ENCODE peak calls at places on chromosomes 11 and 22, in ten cellular contexts. Y, U, L, A, I, T, S, B, F and C are unnamed samples.

GRCh38 chr22:28243539-28243938 is 324.5 kb upstream of the PITPNB start:
- DNase-seq in S (no peak), Y (peak), I (no peak), B (no peak), A (no peak), U (no peak), F (no peak), T (peak), L (no peak), C (no peak)

GRCh38 chr22:45703758-45704157 is 32.1 kb downstream of the ATXN10 start:
- DNase-seq in L (no peak), B (no peak), U (no peak), Y (peak), A (no peak), T (no peak), I (no peak), S (no peak), F (no peak), C (no peak)

GRCh38 chr22:45892681-45893461 is 84.1 kb downstream of the WNT7B start:
- DNase-seq in F (no peak), L (no peak), S (peak), Y (no peak), I (no peak), B (no peak), U (no peak), A (no peak), T (no peak), C (no peak)

GRCh38 chr11:115324569-115325432 is 179.4 kb downstream of the CADM1 start:
- DNase-seq in T (peak), S (no peak), A (peak), U (peak), I (peak), L (peak), F (peak), B (peak), Y (peak), C (no peak)

GRCh38 chr11:114447892-114448291 is 8.6 kb downstream of the REXO2 start:
- DNase-seq in S (no peak), T (no peak), U (no peak), I (no peak), Y (no peak), F (peak), B (no peak), A (no peak), L (no peak), C (no peak)

GRCh38 chr11:9150501-9150900 is 59.1 kb upstream of the SCUBE2 start:
- DNase-seq in F (peak), S (no peak), L (no peak), B (no peak), T (peak), Y (peak), A (no peak), I (no peak), U (no peak), C (no peak)

GRCh38 chr11:35307221-35307621 is 112.1 kb downstream of the SLC1A2 start:
- DNase-seq in I (no peak), U (no peak), S (no peak), T (no peak), F (no peak), L (no peak), A (no peak), Y (no peak), B (no peak), C (no peak)

GRCh38 chr11:57792060-57792541 is 30.5 kb downstream of the CTNND1 start:
- DNase-seq in T (peak), B (peak), I (no peak), L (no peak), U (peak), S (peak), F (no peak), Y (peak), A (no peak), C (no peak)

DNA sequence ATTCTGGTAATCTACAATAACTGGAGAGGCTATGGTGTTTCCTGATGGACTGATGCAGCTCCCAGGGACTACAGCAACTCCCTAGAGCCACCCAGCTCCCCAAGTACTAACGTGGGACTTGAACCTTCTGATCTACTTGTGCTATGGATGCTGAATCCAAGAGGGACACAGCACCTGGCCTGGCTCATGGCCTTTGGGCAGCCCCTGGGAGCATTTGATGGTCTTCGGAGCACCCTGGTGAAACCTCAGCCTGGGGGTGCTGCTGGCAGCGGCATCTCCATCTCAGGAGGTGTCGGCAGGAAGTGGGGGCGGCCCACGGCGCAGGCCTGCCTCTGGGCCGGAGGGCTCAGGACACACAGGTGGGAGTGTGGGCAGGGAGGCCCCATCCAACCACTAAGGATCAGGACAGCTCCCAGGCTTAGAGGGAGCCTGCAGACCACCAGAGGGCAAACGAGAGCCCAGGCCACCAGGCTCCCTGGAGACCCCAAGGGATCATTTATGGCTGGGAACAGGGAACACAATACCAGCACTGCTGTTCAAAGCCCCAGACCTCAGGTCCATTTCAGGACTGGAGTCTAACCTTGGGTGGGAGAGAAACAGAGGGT is 8.7 kb downstream of the EHD1 start:
- DNase-seq in B (no peak), S (no peak), L (peak), I (no peak), U (no peak), F (no peak), A (no peak), Y (no peak), T (no peak), C (no peak)
- TF ChIP-seq CTCF in B (peak), S (peak), L (peak), I (no peak), U (peak), F (peak), A (no peak), Y (peak), T (peak), C (peak)

GRCh38 chr11:70682056-70682455 is 283.7 kb downstream of the CTTN start:
- DNase-seq in T (no peak), L (no peak), A (no peak), Y (no peak), B (no peak), S (peak), U (no peak), I (no peak), F (no peak), C (no peak)

GRCh38 chr11:70678931-70679900 is 280.9 kb downstream of the CTTN start:
- DNase-seq in B (no peak), F (no peak), U (no peak), Y (no peak), A (no peak), S (peak), T (no peak), I (no peak), L (no peak), C (no peak)

GRCh38 chr11:70687716-70688115 is 289.4 kb downstream of the CTTN start:
- DNase-seq in S (peak), A (no peak), B (no peak), U (no peak), T (no peak), I (no peak), L (no peak), F (no peak), Y (no peak), C (no peak)

GRCh38 chr11:70680781-70681281 is 282.5 kb downstream of the CTTN start:
- DNase-seq in A (no peak), I (no peak), T (no peak), Y (no peak), U (no peak), S (peak), B (no peak), F (no peak), L (no peak), C (no peak)

DNA sequence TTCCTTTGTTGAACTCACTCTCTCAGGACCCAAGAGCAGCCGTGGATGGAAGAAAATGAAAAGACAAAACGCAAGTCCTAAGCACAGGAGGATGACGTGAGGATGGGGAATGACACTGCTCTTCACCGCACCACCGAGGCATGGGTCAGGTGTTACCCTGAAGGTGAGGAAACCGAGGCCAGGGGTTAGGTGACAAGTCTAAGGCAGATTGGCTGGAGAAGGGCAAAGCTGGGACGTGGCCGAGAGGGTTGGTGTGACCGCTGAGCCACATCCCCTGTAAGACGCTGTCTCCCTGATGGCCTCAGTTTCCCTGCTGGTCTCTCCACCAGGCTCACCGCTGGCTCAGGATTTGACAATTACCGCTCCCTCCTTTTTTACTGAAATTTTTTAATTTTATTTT is 284.4 kb downstream of the CTTN start:
- DNase-seq in I (no peak), B (no peak), L (no peak), S (peak), T (no peak), Y (no peak), F (no peak), U (no peak), A (no peak), C (no peak)
- TF ChIP-seq CTCF in I (no peak), B (no peak), L (no peak), S (no peak), T (no peak), Y (no peak), F (no peak), U (no peak), A (no peak), C (no peak)

DNA sequence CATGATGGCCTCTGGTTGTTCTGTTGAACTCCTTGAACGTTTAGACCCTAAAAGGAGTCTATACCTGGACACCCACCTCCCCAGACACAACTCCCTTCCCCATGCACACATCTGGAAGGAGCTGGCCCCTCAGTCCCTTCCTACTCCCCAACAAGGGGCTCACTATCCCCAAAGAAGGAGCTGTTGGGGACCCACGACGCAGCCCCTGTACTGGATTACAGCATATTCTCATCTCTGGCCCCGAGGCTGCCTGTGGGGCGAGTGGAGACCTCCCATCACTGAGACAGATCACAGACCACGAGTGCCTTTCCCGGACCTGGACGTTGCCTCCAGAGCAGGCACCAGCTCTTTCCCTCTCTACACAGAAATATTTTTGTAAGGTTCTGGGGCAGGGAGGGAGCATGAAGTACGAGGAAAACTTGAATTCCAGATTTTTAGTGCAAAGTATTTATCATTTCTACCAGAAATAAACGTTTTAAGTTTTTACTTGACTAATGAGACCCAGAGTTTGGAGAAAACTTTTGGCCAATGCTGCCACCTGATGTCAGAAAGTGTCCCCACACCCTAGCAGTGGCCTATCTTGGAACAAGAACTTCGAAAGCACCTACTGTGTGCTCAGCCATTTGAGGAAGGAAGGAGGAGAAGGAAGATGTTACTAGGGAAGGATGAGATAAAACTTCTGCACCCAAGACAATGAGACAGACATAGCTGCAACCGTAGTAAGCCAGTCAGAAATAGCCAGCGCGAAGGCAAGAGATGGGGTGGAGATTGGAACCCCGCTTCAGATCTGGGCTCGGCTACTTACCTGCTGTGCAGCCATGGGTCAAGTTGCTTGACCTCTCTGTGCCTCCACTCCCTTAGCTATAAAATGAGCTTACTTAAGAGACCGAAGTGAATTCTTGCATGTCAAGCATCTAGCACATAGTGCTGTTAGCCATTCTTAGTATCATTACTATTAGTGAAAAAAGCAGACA is 10.2 kb upstream of the POU2F3 start:
- DNase-seq in F (no peak), U (no peak), L (peak), S (no peak), T (no peak), Y (no peak), A (peak), I (peak), B (no peak), C (no peak)
- TF ChIP-seq CTCF in F (peak), U (peak), L (peak), S (peak), T (peak), Y (peak), A (peak), I (peak), B (peak), C (peak)

GRCh38 chr22:20990184-20991180 is 8.4 kb downstream of the LZTR1 start:
- DNase-seq in B (no peak), S (no peak), U (no peak), L (no peak), A (no peak), I (no peak), F (no peak), T (no peak), Y (no peak), C (no peak)
- TF ChIP-seq CTCF in B (no peak), S (no peak), U (no peak), L (no peak), A (no peak), I (no peak), F (no peak), T (no peak), Y (no peak), C (no peak)

GRCh38 chr11:12541588-12542151 is 132.6 kb upstream of the TEAD1 start:
- DNase-seq in A (no peak), Y (no peak), S (no peak), U (no peak), T (no peak), F (no peak), I (no peak), L (no peak), B (no peak), C (no peak)

GRCh38 chr11:12540075-12540685 is 134.0 kb upstream of the TEAD1 start:
- DNase-seq in T (peak), I (no peak), S (no peak), L (no peak), U (no peak), B (no peak), F (peak), Y (no peak), A (no peak), C (no peak)

GRCh38 chr11:12539570-12539969 is 134.7 kb upstream of the TEAD1 start:
- DNase-seq in I (no peak), L (no peak), A (no peak), U (no peak), B (no peak), T (peak), S (no peak), F (peak), Y (peak), C (no peak)

GRCh38 chr11:12542186-12542935 is 131.9 kb upstream of the TEAD1 start:
- DNase-seq in S (no peak), F (no peak), A (no peak), T (no peak), B (no peak), Y (no peak), I (no peak), L (no peak), U (no peak), C (no peak)

DNA sequence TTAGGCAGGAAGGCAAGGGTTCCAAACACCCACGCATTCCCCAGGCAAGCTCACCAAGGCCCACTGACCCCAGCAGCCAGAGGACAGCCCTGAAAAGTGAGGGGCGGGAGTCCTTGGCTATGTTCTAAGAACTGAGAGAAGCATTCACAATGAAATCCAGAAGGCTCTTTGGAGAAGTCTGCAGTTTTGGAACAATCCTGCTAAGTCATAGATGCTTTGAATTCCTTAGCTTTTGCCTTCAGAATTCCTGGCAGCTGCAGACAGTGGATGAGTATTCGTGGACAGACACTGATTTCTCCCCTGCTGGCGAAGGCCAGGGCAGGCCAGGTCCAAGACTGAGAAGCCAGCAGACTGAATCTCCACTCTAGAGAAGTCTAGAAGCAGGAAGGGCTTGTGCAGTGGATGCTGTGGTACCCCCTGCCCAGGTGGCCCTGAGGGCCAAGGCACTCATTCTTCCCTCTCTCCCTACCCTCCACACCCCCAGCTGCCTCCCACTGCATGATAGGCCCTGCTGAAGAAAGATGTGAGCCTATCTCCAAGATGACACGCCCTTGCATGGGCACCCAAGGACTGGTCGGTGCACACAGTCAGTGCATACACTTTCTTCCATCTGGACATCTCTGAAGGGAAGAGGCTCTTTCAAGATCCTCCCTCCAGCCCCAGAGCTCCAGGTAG is 133.2 kb upstream of the TEAD1 start:
- DNase-seq in Y (no peak), B (no peak), S (no peak), L (no peak), F (peak), T (peak), U (no peak), A (no peak), I (no peak), C (no peak)
- TF ChIP-seq CTCF in Y (no peak), B (no peak), S (no peak), L (no peak), F (peak), T (peak), U (no peak), A (no peak), I (no peak), C (no peak)

DNA sequence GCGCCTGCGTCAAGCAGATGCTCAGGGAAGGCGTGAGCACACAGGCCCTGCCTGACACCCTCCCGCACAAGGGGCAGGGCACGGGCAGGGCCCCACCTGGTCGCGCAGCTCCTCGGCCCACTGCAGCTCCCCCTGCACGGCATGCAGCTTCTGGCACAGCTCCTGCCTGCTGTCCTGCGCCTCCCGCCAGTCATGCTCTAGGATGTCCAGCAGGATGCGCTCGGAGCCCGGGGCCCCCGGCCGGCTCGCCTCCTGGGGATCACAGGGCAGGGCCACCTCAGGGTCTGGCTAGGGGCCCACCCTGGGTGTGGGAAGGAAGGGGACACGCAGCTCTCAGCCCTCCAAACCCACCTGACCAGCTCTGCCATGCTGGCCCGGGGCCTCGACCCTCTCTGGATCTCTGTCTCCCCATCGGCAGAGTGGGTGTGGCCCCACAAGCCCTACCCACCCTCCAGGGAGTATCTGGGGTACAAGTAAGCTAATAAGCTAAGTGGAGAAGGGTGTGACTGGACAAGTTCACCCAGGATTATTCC is 10.7 kb downstream of the CARD10 start:
- DNase-seq in A (no peak), Y (no peak), U (no peak), T (no peak), L (no peak), I (no peak), F (no peak), B (no peak), S (no peak), C (no peak)
- TF ChIP-seq CTCF in A (no peak), Y (no peak), U (peak), T (peak), L (no peak), I (no peak), F (peak), B (no peak), S (peak), C (no peak)